ENCODE peak calls at places on chromosome 19, in seven cellular contexts. One of them, this sample, is unnamed.

GRCh38 chr19:4023600-4024398 is 16.3 kb downstream of the PIAS4 start:
- DNase-seq in activated gamma-delta T cell treated with Interleukin-2 at 50 U/mL for 16 hours: no peak
- DNase-seq in HAP-1: no peak
- DNase-seq in caudate nucleus: no peak
- DNase-seq in stomach: no peak
- DNase-seq in body of pancreas: no peak
- DNase-seq in H9: no peak
- DNase-seq in this sample: no peak

GRCh38 chr19:1532003-1532402 is 8.1 kb downstream of the PLK5 start:
- DNase-seq in activated gamma-delta T cell treated with Interleukin-2 at 50 U/mL for 16 hours: no peak
- DNase-seq in stomach: no peak
- DNase-seq in H9: no peak
- DNase-seq in caudate nucleus: no peak
- DNase-seq in HAP-1: no peak
- DNase-seq in body of pancreas: no peak
- DNase-seq in this sample: no peak

GRCh38 chr19:30395283-30395682 is 23.1 kb downstream of the ZNF536 start:
- DNase-seq in HAP-1: no peak
- DNase-seq in stomach: no peak
- DNase-seq in activated gamma-delta T cell treated with Interleukin-2 at 50 U/mL for 16 hours: no peak
- DNase-seq in caudate nucleus: no peak
- DNase-seq in H9: no peak
- DNase-seq in body of pancreas: no peak
- DNase-seq in this sample: no peak

GRCh38 chr19:30883071-30883470 is 466.2 kb downstream of the TSHZ3 start:
- DNase-seq in activated gamma-delta T cell treated with Interleukin-2 at 50 U/mL for 16 hours: no peak
- DNase-seq in stomach: no peak
- DNase-seq in caudate nucleus: no peak
- DNase-seq in H9: peak
- DNase-seq in HAP-1: no peak
- DNase-seq in body of pancreas: no peak
- DNase-seq in this sample: no peak

GRCh38 chr19:4189641-4190040 is 7.2 kb downstream of the ANKRD24 start:
- DNase-seq in activated gamma-delta T cell treated with Interleukin-2 at 50 U/mL for 16 hours: no peak
- DNase-seq in H9: no peak
- DNase-seq in body of pancreas: no peak
- DNase-seq in HAP-1: no peak
- DNase-seq in stomach: no peak
- DNase-seq in caudate nucleus: no peak
- DNase-seq in this sample: no peak

GRCh38 chr19:45103200-45103624 is 10.2 kb downstream of the PPP1R37 start:
- DNase-seq in body of pancreas: peak
- DNase-seq in stomach: no peak
- DNase-seq in activated gamma-delta T cell treated with Interleukin-2 at 50 U/mL for 16 hours: peak
- DNase-seq in caudate nucleus: no peak
- DNase-seq in HAP-1: no peak
- DNase-seq in H9: no peak
- DNase-seq in this sample: peak

GRCh38 chr19:21610341-21610740 is 104.9 kb downstream of the ZNF429 start:
- DNase-seq in body of pancreas: no peak
- DNase-seq in activated gamma-delta T cell treated with Interleukin-2 at 50 U/mL for 16 hours: no peak
- DNase-seq in HAP-1: no peak
- DNase-seq in stomach: no peak
- DNase-seq in caudate nucleus: no peak
- DNase-seq in H9: no peak
- DNase-seq in this sample: no peak

GRCh38 chr19:12788682-12789097 is 2.6 kb upstream of the JUNB start:
- DNase-seq in HAP-1: no peak
- DNase-seq in body of pancreas: peak
- DNase-seq in caudate nucleus: no peak
- DNase-seq in H9: peak
- DNase-seq in activated gamma-delta T cell treated with Interleukin-2 at 50 U/mL for 16 hours: no peak
- DNase-seq in stomach: peak
- DNase-seq in this sample: peak

GRCh38 chr19:8643860-8644653 is 13.6 kb downstream of the NFILZ start:
- DNase-seq in activated gamma-delta T cell treated with Interleukin-2 at 50 U/mL for 16 hours: no peak
- DNase-seq in stomach: no peak
- DNase-seq in H9: no peak
- DNase-seq in body of pancreas: no peak
- DNase-seq in caudate nucleus: no peak
- DNase-seq in HAP-1: no peak
- DNase-seq in this sample: no peak

GRCh38 chr19:6246174-6247006 is 33.4 kb downstream of the MLLT1 start:
- DNase-seq in activated gamma-delta T cell treated with Interleukin-2 at 50 U/mL for 16 hours: no peak
- DNase-seq in body of pancreas: no peak
- DNase-seq in stomach: no peak
- DNase-seq in caudate nucleus: no peak
- DNase-seq in H9: no peak
- DNase-seq in HAP-1: no peak
- DNase-seq in this sample: no peak

GRCh38 chr19:51135004-51135403 is 7.1 kb upstream of the SIGLEC7 start:
- DNase-seq in H9: no peak
- DNase-seq in stomach: no peak
- DNase-seq in caudate nucleus: no peak
- DNase-seq in HAP-1: no peak
- DNase-seq in activated gamma-delta T cell treated with Interleukin-2 at 50 U/mL for 16 hours: no peak
- DNase-seq in body of pancreas: no peak
- DNase-seq in this sample: no peak

This sample was measured in effector memory CD8-positive, alpha-beta T cell.